ENCODE peak calls at places on chromosomes 3 and 15, in nine cellular contexts. P, K, J, D, C, W, X, R and U are unnamed samples.

GRCh38 chr3:70352215-70352614 is 39.8 kb upstream of the MDFIC2 start:
- DNase-seq in J (no peak), W (no peak), C (no peak), D (no peak), P (no peak), K (no peak), R (no peak), X (no peak), U (no peak)

GRCh38 chr15:88894819-88895767 is at the start of gene HAPLN3:
- DNase-seq in P (no peak), D (no peak), K (no peak), J (no peak), C (no peak), W (peak), R (no peak), X (peak), U (no peak)

GRCh38 chr3:12287727-12288465 is 974 bp upstream of the PPARG start:
- DNase-seq in D (peak), R (peak), X (peak), K (no peak), W (peak), C (peak), P (peak), J (peak), U (no peak)

GRCh38 chr3:49867400-49867799 is 2.3 kb downstream of the CAMKV start:
- DNase-seq in D (no peak), J (no peak), K (no peak), R (no peak), P (no peak), C (no peak), X (no peak), W (no peak), U (no peak)

GRCh38 chr3:158330820-158331219 is 220.9 kb downstream of the RSRC1 start:
- DNase-seq in J (no peak), W (peak), K (peak), P (no peak), R (no peak), X (peak), D (no peak), C (no peak), U (no peak)

GRCh38 chr3:175176556-175176955 is 317.4 kb downstream of the NAALADL2 start:
- DNase-seq in D (no peak), P (no peak), X (no peak), K (no peak), W (no peak), R (no peak), J (no peak), C (no peak), U (no peak)

GRCh38 chr15:88605507-88606436 is 15.4 kb upstream of the AEN start:
- DNase-seq in K (peak), W (peak), D (peak), X (peak), P (peak), R (no peak), C (peak), J (peak), U (no peak)

GRCh38 chr3:145176907-145177306 is 984.1 kb downstream of the PLOD2 start:
- DNase-seq in X (no peak), W (no peak), K (no peak), R (no peak), C (no peak), J (no peak), P (no peak), D (no peak), U (no peak)

GRCh38 chr15:77992356-77993222 is 84.9 kb downstream of the TBC1D2B start:
- DNase-seq in P (no peak), C (no peak), X (no peak), K (no peak), R (no peak), D (no peak), W (no peak), J (no peak), U (no peak)

GRCh38 chr15:36414670-36415069 is 164.8 kb upstream of the CDIN1 start:
- DNase-seq in D (no peak), X (peak), W (peak), R (no peak), J (no peak), C (no peak), K (peak), P (no peak), U (no peak)

GRCh38 chr15:95556866-95557225 is 773.7 kb upstream of the NR2F2 start:
- DNase-seq in J (no peak), W (peak), C (no peak), P (no peak), K (no peak), D (peak), R (no peak), X (peak), U (no peak)

GRCh38 chr3:30292192-30292893 is 314.1 kb upstream of the TGFBR2 start:
- DNase-seq in K (peak), X (peak), R (no peak), C (no peak), D (no peak), W (peak), J (peak), P (no peak), U (no peak)

GRCh38 chr3:160384639-160385312 is 14.2 kb downstream of the IFT80 start:
- DNase-seq in C (no peak), R (no peak), D (no peak), J (no peak), W (no peak), P (no peak), X (no peak), K (no peak), U (no peak)

GRCh38 chr15:76674883-76675282 is 230.3 kb downstream of the SCAPER start:
- DNase-seq in D (no peak), K (peak), J (peak), C (no peak), P (no peak), R (no peak), W (peak), X (peak), U (no peak)

GRCh38 chr3:194573680-194574437 is 59.4 kb downstream of the TMEM44 start:
- DNase-seq in R (no peak), P (peak), W (peak), D (peak), C (peak), J (peak), K (peak), X (peak), U (no peak)

GRCh38 chr3:171704814-171705213 is 105.5 kb downstream of the PLD1 start:
- DNase-seq in J (no peak), W (no peak), C (no peak), D (no peak), R (no peak), X (no peak), K (no peak), P (no peak), U (no peak)

GRCh38 chr3:26652157-26652556 is 29.6 kb downstream of the LRRC3B start:
- DNase-seq in P (no peak), K (no peak), R (no peak), D (no peak), C (no peak), X (no peak), J (no peak), W (no peak), U (no peak)

GRCh38 chr15:94584833-94585244 is 353.5 kb downstream of the MCTP2 start:
- DNase-seq in D (no peak), R (no peak), J (no peak), K (no peak), X (peak), P (peak), C (no peak), W (peak), U (no peak)

GRCh38 chr3:51722362-51722761 is 15.5 kb downstream of the GRM2 start:
- DNase-seq in P (no peak), W (no peak), K (no peak), J (no peak), R (no peak), D (no peak), X (no peak), C (no peak), U (no peak)

GRCh38 chr3:140736863-140737460 is 59.1 kb downstream of the TRIM42 start:
- DNase-seq in W (peak), P (peak), X (peak), R (no peak), D (peak), C (peak), J (peak), K (peak), U (peak)

GRCh38 chr3:184335291-184335660 is 2.1 kb upstream of the FAM131A start:
- DNase-seq in X (no peak), W (no peak), P (no peak), J (no peak), K (peak), R (no peak), D (no peak), C (no peak), U (no peak)

GRCh38 chr3:14418259-14418658 is 15.9 kb downstream of the SLC6A6 start:
- DNase-seq in P (no peak), K (no peak), C (no peak), R (no peak), J (no peak), X (no peak), D (no peak), W (no peak), U (no peak)

GRCh38 chr3:71724584-71725278 is 471 bp downstream of the EIF4E3 start:
- DNase-seq in R (peak), D (peak), X (no peak), P (peak), W (no peak), K (no peak), C (peak), J (peak), U (no peak)

GRCh38 chr3:196080517-196080841 is 1.4 kb downstream of the TFRC start:
- DNase-seq in W (no peak), J (no peak), K (no peak), C (no peak), P (no peak), R (peak), X (no peak), D (no peak), U (no peak)

GRCh38 chr3:196513697-196514349 is 1.3 kb downstream of the SMCO1 start:
- DNase-seq in R (no peak), J (peak), P (no peak), C (no peak), W (peak), K (peak), D (no peak), X (peak), U (no peak)

GRCh38 chr3:196792771-196793170 is 53.1 kb downstream of the PAK2 start:
- DNase-seq in P (no peak), K (peak), C (no peak), W (peak), X (peak), J (peak), R (no peak), D (no peak), U (peak)

GRCh38 chr15:33860749-33861148 is 107.5 kb upstream of the CHRM5 start:
- DNase-seq in X (peak), R (no peak), J (peak), W (peak), C (no peak), K (peak), D (no peak), P (no peak), U (peak)

GRCh38 chr3:149391960-149392359 is 14.5 kb upstream of the TM4SF1 start:
- DNase-seq in C (no peak), K (no peak), W (no peak), J (no peak), R (no peak), P (no peak), D (no peak), X (no peak), U (no peak)

GRCh38 chr15:85782112-85782511 is 12.6 kb downstream of the KLHL25 start:
- DNase-seq in C (no peak), J (no peak), P (no peak), W (no peak), D (no peak), X (no peak), K (no peak), R (no peak), U (no peak)

GRCh38 chr3:50254577-50255250 is 14.2 kb upstream of the SEMA3B start:
- DNase-seq in W (peak), D (peak), X (peak), R (no peak), C (no peak), P (peak), K (no peak), J (peak), U (no peak)

GRCh38 chr15:99433026-99433756 is 132.6 kb upstream of the MEF2A start:
- DNase-seq in J (no peak), K (no peak), P (no peak), X (peak), W (no peak), C (peak), D (no peak), R (peak), U (no peak)

GRCh38 chr3:46212101-46212500 is 4.0 kb upstream of the CCR1 start:
- DNase-seq in W (no peak), P (no peak), J (no peak), D (no peak), K (no peak), X (no peak), C (no peak), R (no peak), U (no peak)

GRCh38 chr3:72099331-72100061 is 314.5 kb upstream of the PROK2 start:
- DNase-seq in C (peak), K (no peak), R (no peak), D (no peak), J (no peak), W (no peak), P (no peak), X (no peak), U (no peak)

GRCh38 chr3:45943207-45943846 is at the start of gene CXCR6:
- DNase-seq in X (no peak), R (no peak), D (no peak), J (no peak), W (peak), C (no peak), K (no peak), P (no peak), U (no peak)

GRCh38 chr3:51798561-51798960 is 19.5 kb upstream of the IQCF6 start:
- DNase-seq in D (no peak), C (no peak), W (peak), X (no peak), J (no peak), K (no peak), P (no peak), R (no peak), U (no peak)

GRCh38 chr3:44883999-44884431 is 9.6 kb downstream of the TGM4 start:
- DNase-seq in W (peak), J (peak), D (no peak), P (no peak), C (no peak), K (peak), X (peak), R (no peak), U (peak)

GRCh38 chr3:14405120-14405885 is 2.9 kb downstream of the SLC6A6 start:
- DNase-seq in D (no peak), P (no peak), J (no peak), C (no peak), W (no peak), R (no peak), X (peak), K (peak), U (no peak)

GRCh38 chr15:40296561-40297230 is 11.0 kb downstream of the PLCB2 start:
- DNase-seq in P (peak), K (no peak), D (no peak), J (no peak), C (no peak), R (peak), W (no peak), X (no peak), U (no peak)

GRCh38 chr15:75573001-75573400 is 6.1 kb downstream of the PTPN9 start:
- DNase-seq in D (no peak), P (no peak), J (no peak), X (peak), W (peak), R (no peak), C (no peak), K (peak), U (peak)

DNA sequence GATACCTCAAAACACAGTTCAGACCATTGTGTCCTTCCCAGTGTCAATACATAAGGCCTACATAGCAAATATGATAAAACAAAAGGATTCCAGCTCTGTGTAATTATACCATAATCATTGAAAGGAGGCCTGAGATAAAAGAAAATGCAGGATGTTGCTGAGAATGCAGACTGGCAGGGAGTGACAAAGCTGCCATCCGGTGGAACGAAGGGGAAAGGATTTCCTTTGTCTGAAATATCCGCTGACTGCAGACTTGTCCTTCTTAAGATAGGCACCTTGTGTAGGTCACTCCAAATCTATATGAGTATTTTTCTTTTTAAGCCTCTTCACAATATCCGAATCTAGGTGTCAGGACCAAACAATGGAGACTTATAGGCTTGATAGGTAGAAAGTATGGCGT is 108.0 kb downstream of the KCNH8 start:
- DNase-seq in X (no peak), K (no peak), J (no peak), R (no peak), P (no peak), D (no peak), C (peak), W (no peak), U (no peak)
- TF ChIP-seq CTCF in X (no peak), K (no peak), J (no peak), R (no peak), P (no peak), D (no peak), C (peak), W (no peak), U (peak)

GRCh38 chr15:100879046-100879445 is 585 bp upstream of the ALDH1A3 start:
- DNase-seq in P (no peak), K (no peak), J (no peak), R (no peak), X (no peak), C (peak), D (no peak), W (peak), U (no peak)

GRCh38 chr15:100879461-100880138 is at the start of gene ALDH1A3:
- DNase-seq in R (no peak), X (peak), D (peak), W (peak), C (peak), J (no peak), K (peak), P (peak), U (no peak)

GRCh38 chr15:100877551-100877950 is 2.1 kb upstream of the ALDH1A3 start:
- DNase-seq in D (no peak), R (no peak), K (no peak), W (no peak), X (no peak), J (no peak), P (no peak), C (no peak), U (no peak)

GRCh38 chr15:100878601-100879000 is 1.0 kb upstream of the ALDH1A3 start:
- DNase-seq in J (no peak), R (no peak), C (no peak), X (no peak), K (no peak), P (no peak), D (no peak), W (no peak), U (no peak)

GRCh38 chr15:100878130-100878529 is 1.5 kb upstream of the ALDH1A3 start:
- DNase-seq in D (no peak), X (no peak), R (no peak), K (no peak), W (no peak), P (no peak), C (no peak), J (no peak), U (no peak)
- H3K4me3 ChIP-seq in D (no peak), X (no peak), R (no peak), K (no peak), W (no peak), P (no peak), C (no peak), J (no peak), U (peak)

DNA sequence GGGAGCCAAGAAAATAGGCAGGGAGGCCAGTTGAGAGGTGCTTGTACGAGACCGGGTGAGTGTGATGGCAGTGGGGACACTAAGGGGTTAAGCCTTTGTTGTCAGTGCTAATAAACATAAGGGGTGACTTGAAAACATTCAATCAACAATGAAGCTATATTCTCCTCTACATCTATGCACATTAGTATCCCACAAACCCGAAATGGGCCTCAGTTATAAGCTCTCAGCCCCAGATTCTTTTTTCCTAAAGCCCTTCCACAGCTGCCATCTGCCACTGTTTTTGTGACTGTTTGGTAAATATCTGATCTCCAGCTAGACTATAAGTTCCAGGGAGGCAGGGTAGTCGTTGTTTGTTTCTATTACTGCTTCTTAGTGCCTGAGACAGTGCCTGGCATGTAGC is 118.2 kb downstream of the CADPS start:
- DNase-seq in K (no peak), J (no peak), C (no peak), D (no peak), P (no peak), W (no peak), R (no peak), X (no peak), U (no peak)
- TF ChIP-seq CTCF in K (no peak), J (no peak), C (no peak), D (no peak), P (no peak), W (no peak), R (no peak), X (no peak), U (no peak)

DNA sequence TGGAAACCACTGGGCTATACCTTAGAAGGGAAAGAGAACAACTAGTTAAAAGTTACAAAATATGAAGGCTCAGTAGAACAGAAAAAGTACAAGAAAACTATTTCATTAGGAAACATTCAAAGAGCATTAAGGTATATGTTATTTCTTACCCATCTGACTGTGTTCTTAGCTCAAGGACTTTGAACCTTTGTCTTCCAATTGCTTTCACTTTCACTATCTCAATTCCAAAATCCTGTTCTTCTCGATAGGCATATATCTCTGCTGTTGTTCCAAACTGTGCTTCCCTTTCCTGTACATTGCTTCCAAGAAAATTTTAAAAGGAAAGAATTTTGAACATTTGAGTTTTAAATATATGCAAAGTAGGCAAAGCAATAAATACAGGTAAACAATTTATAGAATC is 6.9 kb downstream of the CRBN start:
- DNase-seq in K (no peak), R (no peak), P (no peak), W (no peak), X (no peak), J (no peak), D (no peak), C (no peak), U (no peak)
- H3K4me3 ChIP-seq in K (no peak), R (no peak), P (no peak), W (no peak), X (no peak), J (no peak), D (no peak), C (no peak), U (no peak)

DNA sequence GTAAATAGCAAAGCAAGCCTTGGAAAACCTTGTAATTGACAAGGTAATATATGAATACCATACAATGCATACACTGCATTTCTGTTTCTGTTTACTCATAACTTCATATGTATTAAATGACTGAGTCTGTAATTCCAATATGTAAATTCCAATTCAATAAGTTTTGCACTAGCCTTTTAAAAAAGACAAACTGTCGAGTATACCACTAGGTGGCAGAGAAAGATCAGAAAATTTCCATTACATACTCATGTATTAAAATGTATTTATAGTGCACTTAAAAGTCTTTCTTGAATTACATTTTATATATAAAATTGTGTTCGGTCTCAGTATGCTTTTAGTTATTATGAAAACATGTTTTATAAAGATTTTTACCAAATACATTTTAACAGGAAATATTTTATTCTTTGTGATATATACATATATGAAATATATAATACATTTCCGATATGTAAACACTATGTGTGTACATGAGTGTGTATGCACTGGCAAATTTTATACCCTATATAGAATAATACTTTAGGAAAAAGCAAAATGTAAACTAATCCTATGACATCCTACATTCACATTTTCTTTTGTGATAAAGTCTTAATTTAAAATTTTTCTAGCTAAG is 216.8 kb downstream of the VGLL3 start:
- DNase-seq in W (peak), K (peak), R (no peak), J (peak), C (no peak), D (no peak), P (no peak), X (peak), U (no peak)
- TF ChIP-seq CTCF in W (peak), K (peak), R (peak), J (peak), C (peak), D (no peak), P (peak), X (peak), U (peak)